ENCODE peak calls at places on chromosomes 1 and 21, in five cellular contexts. U, K, R, Y and D are unnamed samples.

GRCh38 chr21:17191346-17191993 is 321.4 kb upstream of the CXADR start:
- ATAC-seq in U (no peak), K (no peak), R (no peak), Y (no peak), D (no peak)

GRCh38 chr1:22772054-22772453 is 61.4 kb downstream of the EPHB2 start:
- ATAC-seq in K (no peak), Y (peak), U (no peak), R (no peak), D (no peak)

GRCh38 chr21:41664881-41665765 is 101.7 kb downstream of the RIPK4 start:
- ATAC-seq in Y (peak), K (peak), R (no peak), U (no peak), D (no peak)

GRCh38 chr21:29077651-29078090 is 4.2 kb upstream of the CCT8 start:
- ATAC-seq in K (no peak), R (no peak), Y (no peak), U (no peak), D (no peak)

GRCh38 chr1:64536836-64537490 is 67.0 kb downstream of the CACHD1 start:
- ATAC-seq in R (no peak), K (no peak), U (no peak), Y (no peak), D (no peak)

GRCh38 chr1:231407537-231408396 is 14.3 kb downstream of the EGLN1 start:
- ATAC-seq in Y (no peak), K (peak), U (no peak), R (peak), D (peak)

GRCh38 chr1:100328133-100328532 is 24.2 kb upstream of the CDC14A start:
- ATAC-seq in K (no peak), Y (no peak), U (no peak), R (no peak), D (no peak)

GRCh38 chr1:165543651-165544452 is at the start of gene LRRC52:
- ATAC-seq in K (peak), R (no peak), Y (peak), U (no peak), D (no peak)

GRCh38 chr1:6358144-6358624 is 35.4 kb downstream of the ACOT7 start:
- ATAC-seq in Y (no peak), U (peak), K (no peak), R (peak), D (peak)

GRCh38 chr1:54867717-54868057 is 19.3 kb downstream of the DHCR24 start:
- ATAC-seq in K (no peak), U (no peak), Y (no peak), R (no peak), D (no peak)

GRCh38 chr1:24284156-24284471 is 35.0 kb upstream of the GRHL3 start:
- ATAC-seq in R (no peak), K (no peak), U (no peak), Y (no peak), D (no peak)

GRCh38 chr1:201538618-201539551 is at the start of gene NAV1:
- ATAC-seq in U (peak), Y (peak), K (peak), R (peak), D (peak)

GRCh38 chr1:65146908-65147423 is 1.0 kb upstream of the AK4 start:
- ATAC-seq in U (no peak), K (no peak), Y (no peak), R (no peak), D (no peak)

GRCh38 chr21:39094847-39095525 is 88.3 kb downstream of the PSMG1 start:
- ATAC-seq in R (no peak), Y (no peak), K (peak), U (no peak), D (no peak)